ENCODE peak calls at places on chromosomes 11 and 22, in seven cellular contexts. One of them, this sample, is unnamed.
A peak's percentile ranks its signal among the peaks of the same experiment; 100 is the strongest.

GRCh38 chr11:76642341-76642740 is 28.2 kb downstream of the LRRC32 start:
- DNase-seq in neuronal stem cell: no peak
- DNase-seq in K562: no peak
- DNase-seq in psoas muscle: no peak
- DNase-seq in RWPE1: no peak
- DNase-seq in dorsolateral prefrontal cortex: no peak
- DNase-seq in tibial nerve: no peak
- DNase-seq in this sample: no peak

GRCh38 chr11:95268386-95268785 is 37.4 kb upstream of the SESN3 start:
- DNase-seq in tibial nerve: no peak
- DNase-seq in RWPE1: no peak
- DNase-seq in neuronal stem cell: no peak
- DNase-seq in dorsolateral prefrontal cortex: no peak
- DNase-seq in K562: no peak
- DNase-seq in psoas muscle: no peak
- DNase-seq in this sample: no peak

GRCh38 chr11:23112987-23113886 is 253.0 kb upstream of the CCDC179 start:
- DNase-seq in RWPE1: peak; percentile 44
- DNase-seq in dorsolateral prefrontal cortex: no peak
- DNase-seq in psoas muscle: no peak
- DNase-seq in neuronal stem cell: peak; percentile 39
- DNase-seq in K562: peak; percentile 3
- DNase-seq in tibial nerve: no peak
- DNase-seq in this sample: no peak

GRCh38 chr11:104967493-104968364 is 645 bp downstream of the CASP4 start:
- DNase-seq in psoas muscle: no peak
- DNase-seq in K562: no peak
- DNase-seq in tibial nerve: no peak
- DNase-seq in dorsolateral prefrontal cortex: no peak
- DNase-seq in RWPE1: peak; percentile 31
- DNase-seq in neuronal stem cell: no peak
- DNase-seq in this sample: no peak

GRCh38 chr11:13923716-13924650 is 38.5 kb upstream of the SPON1 start:
- DNase-seq in RWPE1: no peak
- DNase-seq in K562: no peak
- DNase-seq in tibial nerve: no peak
- DNase-seq in dorsolateral prefrontal cortex: no peak
- DNase-seq in psoas muscle: no peak
- DNase-seq in neuronal stem cell: no peak
- DNase-seq in this sample: no peak

GRCh38 chr22:47351836-47352579 is 589.6 kb downstream of the TBC1D22A start:
- DNase-seq in RWPE1: no peak
- DNase-seq in neuronal stem cell: no peak
- DNase-seq in tibial nerve: no peak
- DNase-seq in K562: no peak
- DNase-seq in dorsolateral prefrontal cortex: no peak
- DNase-seq in psoas muscle: no peak
- DNase-seq in this sample: no peak

GRCh38 chr11:88398372-88399140 is 61.0 kb upstream of the CTSC start:
- DNase-seq in tibial nerve: no peak
- DNase-seq in RWPE1: peak; percentile 75
- DNase-seq in dorsolateral prefrontal cortex: no peak
- DNase-seq in K562: no peak
- DNase-seq in psoas muscle: no peak
- DNase-seq in neuronal stem cell: no peak
- DNase-seq in this sample: no peak

GRCh38 chr11:88428959-88429358 is 91.4 kb upstream of the CTSC start:
- DNase-seq in neuronal stem cell: no peak
- DNase-seq in psoas muscle: no peak
- DNase-seq in K562: no peak
- DNase-seq in tibial nerve: no peak
- DNase-seq in RWPE1: no peak
- DNase-seq in dorsolateral prefrontal cortex: no peak
- DNase-seq in this sample: no peak

GRCh38 chr11:13277719-13278619 is at the start of gene BMAL1:
- DNase-seq in K562: no peak
- DNase-seq in dorsolateral prefrontal cortex: no peak
- DNase-seq in neuronal stem cell: no peak
- DNase-seq in tibial nerve: no peak
- DNase-seq in RWPE1: peak; percentile 20
- DNase-seq in psoas muscle: peak; percentile 70
- DNase-seq in this sample: peak; percentile 84

GRCh38 chr11:112963368-112963955 is 2.2 kb downstream of the NCAM1 start:
- DNase-seq in RWPE1: no peak
- DNase-seq in neuronal stem cell: peak; percentile 72
- DNase-seq in dorsolateral prefrontal cortex: peak; percentile 12
- DNase-seq in psoas muscle: peak; percentile 14
- DNase-seq in K562: no peak
- DNase-seq in tibial nerve: no peak
- DNase-seq in this sample: no peak

GRCh38 chr11:10858505-10859360 is 880 bp upstream of the ZBED5 start:
- DNase-seq in psoas muscle: peak; percentile 65
- DNase-seq in tibial nerve: peak; percentile 46
- DNase-seq in neuronal stem cell: no peak
- DNase-seq in RWPE1: peak; percentile 28
- DNase-seq in dorsolateral prefrontal cortex: peak; percentile 73
- DNase-seq in K562: peak; percentile 36
- DNase-seq in this sample: peak; percentile 76

GRCh38 chr11:112650568-112650967 is 310.7 kb upstream of the NCAM1 start:
- DNase-seq in K562: no peak
- DNase-seq in neuronal stem cell: no peak
- DNase-seq in RWPE1: no peak
- DNase-seq in tibial nerve: no peak
- DNase-seq in dorsolateral prefrontal cortex: no peak
- DNase-seq in psoas muscle: no peak
- DNase-seq in this sample: no peak

GRCh38 chr11:19380375-19380774 is 139.6 kb upstream of the E2F8 start:
- DNase-seq in neuronal stem cell: no peak
- DNase-seq in K562: no peak
- DNase-seq in dorsolateral prefrontal cortex: no peak
- DNase-seq in tibial nerve: no peak
- DNase-seq in psoas muscle: peak; percentile 44
- DNase-seq in RWPE1: peak; percentile 68
- DNase-seq in this sample: no peak

GRCh38 chr11:44680982-44681597 is 45.7 kb upstream of the TSPAN18 start:
- DNase-seq in psoas muscle: no peak
- DNase-seq in dorsolateral prefrontal cortex: no peak
- DNase-seq in K562: no peak
- DNase-seq in tibial nerve: no peak
- DNase-seq in neuronal stem cell: no peak
- DNase-seq in RWPE1: peak; percentile 63
- DNase-seq in this sample: no peak

GRCh38 chr11:95147364-95147905 is 57.8 kb downstream of the ENDOD1 start:
- DNase-seq in RWPE1: peak; percentile 85
- DNase-seq in K562: peak; percentile 91
- DNase-seq in psoas muscle: no peak
- DNase-seq in neuronal stem cell: no peak
- DNase-seq in tibial nerve: no peak
- DNase-seq in dorsolateral prefrontal cortex: no peak
- DNase-seq in this sample: no peak

GRCh38 chr11:64802370-64803162 is 448 bp downstream of the MAP4K2 start:
- DNase-seq in K562: no peak
- DNase-seq in psoas muscle: no peak
- DNase-seq in neuronal stem cell: peak; percentile 37
- DNase-seq in dorsolateral prefrontal cortex: no peak
- DNase-seq in RWPE1: no peak
- DNase-seq in tibial nerve: no peak
- DNase-seq in this sample: no peak

GRCh38 chr11:78823588-78823987 is 248.9 kb upstream of the NARS2 start:
- DNase-seq in RWPE1: no peak
- DNase-seq in neuronal stem cell: no peak
- DNase-seq in tibial nerve: no peak
- DNase-seq in dorsolateral prefrontal cortex: no peak
- DNase-seq in K562: no peak
- DNase-seq in psoas muscle: no peak
- DNase-seq in this sample: no peak

GRCh38 chr22:49517721-49518120 is 310.0 kb downstream of the BRD1 start:
- DNase-seq in tibial nerve: no peak
- DNase-seq in RWPE1: no peak
- DNase-seq in psoas muscle: no peak
- DNase-seq in neuronal stem cell: no peak
- DNase-seq in K562: no peak
- DNase-seq in dorsolateral prefrontal cortex: no peak
- DNase-seq in this sample: no peak

GRCh38 chr22:35361001-35361551 is 19.8 kb upstream of the HMOX1 start:
- DNase-seq in RWPE1: no peak
- DNase-seq in neuronal stem cell: no peak
- DNase-seq in tibial nerve: no peak
- DNase-seq in dorsolateral prefrontal cortex: no peak
- DNase-seq in psoas muscle: no peak
- DNase-seq in K562: no peak
- DNase-seq in this sample: no peak

GRCh38 chr11:109512249-109512648 is 90.3 kb downstream of the C11orf87 start:
- DNase-seq in psoas muscle: no peak
- DNase-seq in neuronal stem cell: no peak
- DNase-seq in tibial nerve: no peak
- DNase-seq in RWPE1: no peak
- DNase-seq in K562: no peak
- DNase-seq in dorsolateral prefrontal cortex: no peak
- DNase-seq in this sample: no peak

GRCh38 chr22:38207898-38208432 is 6.2 kb downstream of the MAFF start:
- DNase-seq in tibial nerve: no peak
- DNase-seq in psoas muscle: no peak
- DNase-seq in RWPE1: no peak
- DNase-seq in neuronal stem cell: no peak
- DNase-seq in K562: no peak
- DNase-seq in dorsolateral prefrontal cortex: no peak
- DNase-seq in this sample: no peak

GRCh38 chr22:46245515-46245914 is 4.6 kb downstream of the CDPF1 start:
- DNase-seq in RWPE1: no peak
- DNase-seq in dorsolateral prefrontal cortex: peak; percentile 22
- DNase-seq in neuronal stem cell: no peak
- DNase-seq in K562: no peak
- DNase-seq in psoas muscle: peak; percentile 61
- DNase-seq in tibial nerve: no peak
- DNase-seq in this sample: no peak

GRCh38 chr11:77118971-77119370 is 9.1 kb upstream of the MYO7A start:
- DNase-seq in neuronal stem cell: no peak
- DNase-seq in dorsolateral prefrontal cortex: no peak
- DNase-seq in psoas muscle: no peak
- DNase-seq in RWPE1: no peak
- DNase-seq in tibial nerve: no peak
- DNase-seq in K562: no peak
- DNase-seq in this sample: peak; percentile 39

GRCh38 chr11:818396-819128 is at the start of gene PNPLA2:
- DNase-seq in neuronal stem cell: no peak
- DNase-seq in RWPE1: peak; percentile 74
- DNase-seq in psoas muscle: peak; percentile 60
- DNase-seq in K562: no peak
- DNase-seq in dorsolateral prefrontal cortex: no peak
- DNase-seq in tibial nerve: no peak
- DNase-seq in this sample: no peak

GRCh38 chr11:44246726-44247125 is 63.2 kb downstream of the ALX4 start:
- DNase-seq in dorsolateral prefrontal cortex: no peak
- DNase-seq in psoas muscle: peak; percentile 54
- DNase-seq in neuronal stem cell: no peak
- DNase-seq in K562: no peak
- DNase-seq in RWPE1: no peak
- DNase-seq in tibial nerve: no peak
- DNase-seq in this sample: no peak

GRCh38 chr22:22999473-22999872 is 70.8 kb upstream of the GNAZ start:
- DNase-seq in tibial nerve: no peak
- DNase-seq in dorsolateral prefrontal cortex: no peak
- DNase-seq in neuronal stem cell: no peak
- DNase-seq in K562: no peak
- DNase-seq in RWPE1: no peak
- DNase-seq in psoas muscle: no peak
- DNase-seq in this sample: no peak

GRCh38 chr22:24433001-24433867 is 5.8 kb downstream of the ADORA2A start:
- DNase-seq in tibial nerve: no peak
- DNase-seq in psoas muscle: no peak
- DNase-seq in dorsolateral prefrontal cortex: no peak
- DNase-seq in neuronal stem cell: no peak
- DNase-seq in RWPE1: no peak
- DNase-seq in K562: no peak
- DNase-seq in this sample: no peak
- H3K27ac ChIP-seq in tibial nerve: peak overlapping the region; percentile 70
- H3K27ac ChIP-seq in psoas muscle: peak overlapping the region; percentile 60
- H3K27ac ChIP-seq in dorsolateral prefrontal cortex: no peak overlapping the region
- H3K27ac ChIP-seq in neuronal stem cell: no peak overlapping the region
- H3K27ac ChIP-seq in RWPE1: peak overlapping the region; percentile 63
- H3K27ac ChIP-seq in K562: no peak overlapping the region
- H3K27ac ChIP-seq in this sample: peak overlapping the region; percentile 65

GRCh38 chr11:61924016-61924360 is 6.6 kb upstream of the RAB3IL1 start:
- DNase-seq in RWPE1: no peak
- DNase-seq in tibial nerve: no peak
- DNase-seq in psoas muscle: no peak
- DNase-seq in neuronal stem cell: no peak
- DNase-seq in dorsolateral prefrontal cortex: no peak
- DNase-seq in K562: no peak
- DNase-seq in this sample: no peak
- H3K27ac ChIP-seq in RWPE1: no peak overlapping the region
- H3K27ac ChIP-seq in tibial nerve: peak overlapping the region; percentile 94
- H3K27ac ChIP-seq in psoas muscle: peak overlapping the region; percentile 75
- H3K27ac ChIP-seq in neuronal stem cell: no peak overlapping the region
- H3K27ac ChIP-seq in dorsolateral prefrontal cortex: peak overlapping the region; percentile 71
- H3K27ac ChIP-seq in K562: no peak overlapping the region
- H3K27ac ChIP-seq in this sample: peak overlapping the region; percentile 82

GRCh38 chr11:32400196-32400595 is 35.1 kb downstream of the WT1 start:
- DNase-seq in K562: no peak
- DNase-seq in psoas muscle: no peak
- DNase-seq in RWPE1: no peak
- DNase-seq in neuronal stem cell: no peak
- DNase-seq in tibial nerve: no peak
- DNase-seq in dorsolateral prefrontal cortex: no peak
- DNase-seq in this sample: no peak

GRCh38 chr11:32402836-32403235 is 32.5 kb downstream of the WT1 start:
- DNase-seq in K562: no peak
- DNase-seq in tibial nerve: no peak
- DNase-seq in RWPE1: no peak
- DNase-seq in psoas muscle: no peak
- DNase-seq in dorsolateral prefrontal cortex: no peak
- DNase-seq in neuronal stem cell: no peak
- DNase-seq in this sample: no peak

GRCh38 chr11:32396991-32397390 is 38.3 kb downstream of the WT1 start:
- DNase-seq in RWPE1: no peak
- DNase-seq in dorsolateral prefrontal cortex: no peak
- DNase-seq in psoas muscle: no peak
- DNase-seq in K562: no peak
- DNase-seq in tibial nerve: no peak
- DNase-seq in neuronal stem cell: no peak
- DNase-seq in this sample: no peak

GRCh38 chr11:32396331-32396730 is 39.0 kb downstream of the WT1 start:
- DNase-seq in tibial nerve: no peak
- DNase-seq in K562: no peak
- DNase-seq in dorsolateral prefrontal cortex: no peak
- DNase-seq in neuronal stem cell: no peak
- DNase-seq in psoas muscle: no peak
- DNase-seq in RWPE1: no peak
- DNase-seq in this sample: no peak

GRCh38 chr11:32400670-32401369 is 34.5 kb downstream of the WT1 start:
- DNase-seq in neuronal stem cell: no peak
- DNase-seq in tibial nerve: no peak
- DNase-seq in RWPE1: no peak
- DNase-seq in K562: no peak
- DNase-seq in dorsolateral prefrontal cortex: no peak
- DNase-seq in psoas muscle: no peak
- DNase-seq in this sample: no peak
- H3K27ac ChIP-seq in neuronal stem cell: no peak overlapping the region
- H3K27ac ChIP-seq in tibial nerve: no peak overlapping the region
- H3K27ac ChIP-seq in RWPE1: no peak overlapping the region
- H3K27ac ChIP-seq in K562: no peak overlapping the region
- H3K27ac ChIP-seq in dorsolateral prefrontal cortex: no peak overlapping the region
- H3K27ac ChIP-seq in psoas muscle: no peak overlapping the region
- H3K27ac ChIP-seq in this sample: no peak overlapping the region

GRCh38 chr11:6320411-6321207 is at the start of gene CAVIN3:
- DNase-seq in dorsolateral prefrontal cortex: peak; percentile 38
- DNase-seq in tibial nerve: peak; percentile 85
- DNase-seq in neuronal stem cell: peak; percentile 59
- DNase-seq in psoas muscle: peak; percentile 90
- DNase-seq in RWPE1: peak; percentile 71
- DNase-seq in K562: no peak
- DNase-seq in this sample: peak; percentile 78
- H3K27ac ChIP-seq in dorsolateral prefrontal cortex: peak within 1 kb of the TSS; percentile 87
- H3K27ac ChIP-seq in tibial nerve: peak within 1 kb of the TSS; percentile 100
- H3K27ac ChIP-seq in neuronal stem cell: peak within 1 kb of the TSS; percentile 96
- H3K27ac ChIP-seq in psoas muscle: peak within 1 kb of the TSS; percentile 96
- H3K27ac ChIP-seq in RWPE1: peak within 1 kb of the TSS; percentile 99
- H3K27ac ChIP-seq in K562: no peak within 1 kb of the TSS
- H3K27ac ChIP-seq in this sample: peak within 1 kb of the TSS; percentile 99

This sample was measured in lower lobe of right lung.